ENCODE peak calls at places on chromosome 10, in seven cellular contexts. H, K, S, X, G, U and Y are unnamed samples.

GRCh38 chr10:47364366-47364765 is 16.2 kb downstream of the RBP3 start:
- DNase-seq in H (no peak), K (peak; percentile 24), S (no peak), X (no peak), G (no peak), U (no peak), Y (no peak)

GRCh38 chr10:81920213-81920829 is 45.3 kb downstream of the NRG3 start:
- DNase-seq in H (no peak), K (no peak), S (no peak), X (no peak), G (no peak), U (no peak), Y (no peak)

GRCh38 chr10:104325436-104326430 is 12.5 kb downstream of the ITPRIP start:
- DNase-seq in H (no peak), K (no peak), S (no peak), X (peak; percentile 66), G (peak; percentile 59), U (no peak), Y (no peak)

GRCh38 chr10:24374134-24374915 is 165.4 kb downstream of the KIAA1217 start:
- DNase-seq in H (no peak), K (no peak), S (peak; percentile 10), X (no peak), G (no peak), U (peak; percentile 84), Y (peak; percentile 87)

GRCh38 chr10:25725917-25726716 is 207.9 kb upstream of the MYO3A start:
- DNase-seq in H (no peak), K (peak; percentile 51), S (peak; percentile 43), X (no peak), G (peak; percentile 20), U (peak; percentile 54), Y (peak; percentile 47)

GRCh38 chr10:91197044-91197651 is 23.3 kb upstream of the PCGF5 start:
- DNase-seq in H (no peak), K (no peak), S (no peak), X (peak; percentile 34), G (no peak), U (no peak), Y (peak; percentile 72)

GRCh38 chr10:44377651-44378310 is 7.1 kb downstream of the CXCL12 start:
- DNase-seq in H (no peak), K (no peak), S (no peak), X (no peak), G (no peak), U (no peak), Y (no peak)

GRCh38 chr10:124701435-124701834 is 42.7 kb downstream of the FAM53B start:
- DNase-seq in H (no peak), K (no peak), S (no peak), X (peak; percentile 95), G (peak; percentile 73), U (peak; percentile 29), Y (peak; percentile 74)

GRCh38 chr10:43226851-43227845 is 39.7 kb downstream of the RASGEF1A start:
- DNase-seq in H (peak; percentile 20), K (peak; percentile 31), S (no peak), X (peak; percentile 2), G (no peak), U (no peak), Y (no peak)

GRCh38 chr10:97355571-97355975 is 21.0 kb upstream of the FRAT2 start:
- DNase-seq in H (no peak), K (no peak), S (no peak), X (no peak), G (no peak), U (no peak), Y (no peak)

GRCh38 chr10:33706746-33707145 is 372.3 kb upstream of the NRP1 start:
- DNase-seq in H (no peak), K (no peak), S (peak; percentile 15), X (no peak), G (no peak), U (peak; percentile 75), Y (no peak)

GRCh38 chr10:47396311-47396717 is 12.2 kb upstream of the ZNF488 start:
- DNase-seq in H (no peak), K (peak; percentile 72), S (no peak), X (no peak), G (peak; percentile 13), U (no peak), Y (no peak)

GRCh38 chr10:69057951-69058297 is 30.0 kb upstream of the SRGN start:
- DNase-seq in H (no peak), K (no peak), S (peak; percentile 48), X (no peak), G (no peak), U (peak; percentile 62), Y (peak; percentile 3)

GRCh38 chr10:86665868-86666267 is 2.4 kb upstream of the LDB3 start:
- DNase-seq in H (no peak), K (no peak), S (no peak), X (no peak), G (no peak), U (no peak), Y (no peak)

GRCh38 chr10:5659702-5660528 is 6.5 kb downstream of the ASB13 start:
- DNase-seq in H (no peak), K (peak; percentile 78), S (peak; percentile 54), X (no peak), G (peak; percentile 55), U (peak; percentile 73), Y (peak; percentile 27)

GRCh38 chr10:30645340-30645827 is 15.8 kb upstream of the LYZL2 start:
- DNase-seq in H (no peak), K (peak; percentile 52), S (peak; percentile 51), X (peak; percentile 38), G (no peak), U (peak; percentile 32), Y (peak; percentile 38)

GRCh38 chr10:24889636-24890035 is 62.8 kb downstream of the PRTFDC1 start:
- DNase-seq in H (no peak), K (no peak), S (no peak), X (no peak), G (no peak), U (peak; percentile 23), Y (no peak)

GRCh38 chr10:35194906-35195305 is 68.3 kb downstream of the CREM start:
- DNase-seq in H (no peak), K (no peak), S (peak; percentile 52), X (no peak), G (no peak), U (peak; percentile 20), Y (peak; percentile 71)

GRCh38 chr10:27240891-27241639 is 468 bp upstream of the ACBD5 start:
- DNase-seq in H (no peak), K (no peak), S (no peak), X (peak; percentile 22), G (peak; percentile 30), U (no peak), Y (peak; percentile 26)

DNA sequence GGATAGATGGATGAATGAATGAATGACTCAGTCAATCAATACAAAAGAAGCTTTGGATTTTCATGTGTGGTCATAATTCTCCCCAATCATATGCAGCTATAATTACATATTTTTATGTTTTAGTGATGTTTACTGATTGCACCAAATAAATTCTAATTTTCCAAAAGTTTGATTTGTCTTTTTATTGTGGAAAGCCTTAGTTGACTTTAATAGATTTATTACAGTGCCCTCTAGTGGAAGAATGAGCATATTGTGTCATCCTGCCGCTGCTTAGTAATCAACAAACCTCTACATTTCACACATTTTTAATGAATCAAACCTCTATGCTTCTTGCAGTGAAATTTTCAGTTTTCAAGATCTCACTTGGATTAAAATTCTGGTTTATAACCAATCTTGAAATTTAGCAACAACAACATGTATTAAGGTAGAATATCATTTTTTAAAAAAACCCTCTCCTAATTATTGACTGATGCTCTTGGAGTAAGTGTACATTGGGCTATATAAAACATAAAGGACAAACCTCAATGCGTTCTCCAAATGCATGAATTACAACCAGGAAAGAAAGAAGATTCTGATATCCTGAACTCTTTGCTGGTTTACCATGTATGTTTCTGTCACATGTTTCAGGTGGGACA is 55.6 kb upstream of the PNLIP start:
- DNase-seq in H (no peak), K (no peak), S (peak; percentile 6), X (no peak), G (no peak), U (peak; percentile 30), Y (peak; percentile 22)
- TF ChIP-seq CTCF in H (peak; percentile 53), K (peak; percentile 56), S (peak; percentile 87), X (peak; percentile 68), G (no peak), U (peak; percentile 66), Y (peak; percentile 58)

DNA sequence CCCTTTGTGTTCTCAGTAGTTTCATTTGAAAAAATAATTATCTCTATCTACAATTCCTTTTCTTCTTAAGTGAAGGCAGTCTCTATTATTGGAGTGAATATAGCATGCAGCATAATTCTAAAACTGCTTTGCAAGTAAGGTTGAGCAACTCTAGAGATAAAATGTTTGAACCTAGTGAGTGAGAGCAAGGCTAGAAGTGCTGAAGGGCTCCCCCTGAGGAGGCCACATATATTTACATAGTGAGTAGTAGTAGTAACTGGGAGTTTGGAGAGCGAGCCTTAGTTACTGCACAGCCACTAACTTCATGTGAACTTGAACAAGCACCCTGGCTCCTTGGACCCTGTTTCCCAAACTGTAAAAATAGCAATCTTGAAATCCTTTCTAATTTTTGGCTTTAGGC is 141.5 kb upstream of the DKK1 start:
- DNase-seq in H (no peak), K (peak; percentile 43), S (no peak), X (no peak), G (no peak), U (peak; percentile 2), Y (no peak)
- TF ChIP-seq CTCF in H (no peak), K (peak; percentile 58), S (peak; percentile 32), X (peak; percentile 43), G (no peak), U (peak; percentile 11), Y (peak; percentile 10)

DNA sequence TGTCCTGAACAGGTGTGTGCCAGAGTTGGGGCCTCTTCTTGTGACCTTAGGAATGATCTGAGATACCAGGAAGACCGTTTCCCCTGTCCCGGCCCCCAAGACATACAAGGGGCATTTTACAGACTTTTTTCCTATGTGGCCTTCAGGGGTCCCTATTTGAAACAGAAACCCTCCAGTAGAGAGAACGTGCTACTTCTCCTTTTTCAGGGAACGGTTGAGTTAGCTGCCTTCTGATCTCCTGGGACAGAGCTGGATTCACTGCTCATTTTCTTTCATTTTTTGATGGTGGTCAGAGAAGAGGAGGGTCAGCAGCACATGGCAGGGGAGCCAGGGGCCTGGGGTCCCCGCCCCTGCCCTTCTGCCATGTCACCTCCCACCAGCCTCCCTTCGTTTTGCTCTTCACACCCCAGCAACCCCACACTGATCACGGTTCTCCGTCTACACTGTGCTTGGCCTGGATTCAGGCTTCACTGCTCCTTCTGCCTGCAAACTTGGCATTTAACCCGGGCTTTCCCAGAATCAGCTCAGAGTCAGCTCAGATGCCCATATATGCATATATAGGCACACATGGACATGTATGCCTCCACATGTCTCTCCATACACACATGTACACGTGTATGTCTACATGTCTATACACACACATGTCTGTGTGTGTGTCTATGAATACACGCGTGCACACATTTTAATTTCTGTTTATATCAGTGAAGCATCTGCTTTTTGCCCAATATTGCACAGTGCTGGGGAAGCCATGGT is 138.0 kb upstream of the BTBD16 start:
- DNase-seq in H (no peak), K (no peak), S (no peak), X (no peak), G (no peak), U (no peak), Y (no peak)
- TF ChIP-seq CTCF in H (no peak), K (no peak), S (no peak), X (no peak), G (no peak), U (no peak), Y (no peak)

DNA sequence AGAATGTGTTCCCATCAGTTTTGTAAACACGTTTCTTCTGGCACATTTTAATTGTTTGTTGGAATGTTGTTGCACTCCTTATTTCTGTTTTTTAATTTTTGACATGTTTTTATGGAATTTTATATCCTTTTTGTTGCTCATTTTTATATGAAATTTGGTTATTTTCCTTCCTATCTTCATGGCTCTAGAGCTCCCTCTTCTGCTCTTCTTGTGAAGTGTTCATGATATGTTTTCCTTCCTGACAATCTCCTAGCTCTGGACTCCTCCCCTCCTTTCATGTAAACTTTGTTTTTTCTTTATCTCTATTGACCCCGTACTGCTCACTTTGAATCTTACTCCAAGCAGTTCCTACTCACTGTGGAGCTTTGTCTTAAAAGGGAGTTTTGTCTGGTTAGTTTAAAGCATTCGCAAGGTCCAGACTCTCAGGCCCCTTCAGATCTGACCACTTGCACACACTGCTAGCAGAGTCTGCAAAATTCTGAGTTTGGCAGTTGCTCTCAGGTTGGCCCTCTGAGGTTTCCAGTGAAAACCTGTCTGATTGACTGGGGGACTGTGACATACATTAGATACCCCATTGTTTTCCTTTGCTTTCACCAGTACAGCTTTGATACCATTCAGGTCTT is 149.4 kb downstream of the XPNPEP1 start:
- DNase-seq in H (no peak), K (no peak), S (peak; percentile 47), X (no peak), G (no peak), U (peak; percentile 38), Y (peak; percentile 42)
- TF ChIP-seq CTCF in H (peak; percentile 23), K (peak; percentile 66), S (peak; percentile 79), X (peak; percentile 37), G (no peak), U (peak; percentile 72), Y (peak; percentile 62)